ENCODE peak calls at places on chromosomes 1 and 21, in five cellular contexts. J, G, K, O and H are unnamed samples.

GRCh38 chr21:42563261-42564045 is 49.8 kb downstream of the SLC37A1 start:
- DNase-seq in J (no peak), G (peak), K (no peak), O (no peak), H (peak)

GRCh38 chr1:13775446-13775845 is 75.5 kb downstream of the PRDM2 start:
- DNase-seq in J (no peak), G (no peak), K (no peak), O (no peak), H (peak)

GRCh38 chr1:183218981-183219621 is 33.0 kb downstream of the LAMC2 start:
- DNase-seq in J (peak), G (no peak), K (no peak), O (no peak), H (no peak)

GRCh38 chr1:71557138-71557537 is 476.3 kb upstream of the ZRANB2 start:
- DNase-seq in J (no peak), G (no peak), K (peak), O (no peak), H (no peak)

GRCh38 chr1:167661527-167662436 is 31.8 kb downstream of the RCSD1 start:
- DNase-seq in J (peak), G (no peak), K (peak), O (peak), H (peak)

GRCh38 chr1:201436969-201437368 is 15.4 kb upstream of the TNNI1 start:
- DNase-seq in J (no peak), G (no peak), K (no peak), O (no peak), H (no peak)

GRCh38 chr1:9246841-9247785 is 12.5 kb downstream of the H6PD start:
- DNase-seq in J (no peak), G (no peak), K (no peak), O (no peak), H (no peak)

GRCh38 chr1:98045211-98046030 is 124.6 kb upstream of the DPYD start:
- DNase-seq in J (no peak), G (no peak), K (peak), O (peak), H (peak)

GRCh38 chr1:15573477-15573876 is 11.4 kb downstream of the AGMAT start:
- DNase-seq in J (no peak), G (no peak), K (peak), O (peak), H (peak)

GRCh38 chr1:1777950-1778826 is at the start of gene NADK:
- DNase-seq in J (peak), G (peak), K (peak), O (no peak), H (peak)

GRCh38 chr1:238409947-238410346 is 519.2 kb upstream of the ZP4 start:
- DNase-seq in J (no peak), G (no peak), K (no peak), O (peak), H (peak)

GRCh38 chr1:66300986-66301451 is 232.9 kb upstream of the SGIP1 start:
- DNase-seq in J (no peak), G (no peak), K (peak), O (peak), H (peak)

GRCh38 chr1:59967780-59968179 is 41.2 kb upstream of the CYP2J2 start:
- DNase-seq in J (no peak), G (no peak), K (no peak), O (no peak), H (no peak)

GRCh38 chr1:113178522-113178921 is 105.5 kb downstream of the LRIG2 start:
- DNase-seq in J (no peak), G (no peak), K (peak), O (no peak), H (no peak)
- TF ChIP-seq CTCF in J (no peak), G (no peak), K (peak), O (peak), H (no peak)

GRCh38 chr1:99767996-99768524 is 1.6 kb upstream of the FRRS1 start:
- DNase-seq in J (no peak), G (no peak), K (peak), O (no peak), H (no peak)

GRCh38 chr1:99766378-99766800 is at the start of gene FRRS1:
- DNase-seq in J (peak), G (peak), K (peak), O (peak), H (peak)

GRCh38 chr1:99763956-99764355 is 2.5 kb downstream of the FRRS1 start:
- DNase-seq in J (no peak), G (no peak), K (no peak), O (no peak), H (no peak)

GRCh38 chr1:99764909-99765308 is 1.5 kb downstream of the FRRS1 start:
- DNase-seq in J (no peak), G (no peak), K (no peak), O (no peak), H (no peak)

GRCh38 chr1:99764439-99764838 is 2.0 kb downstream of the FRRS1 start:
- DNase-seq in J (no peak), G (no peak), K (no peak), O (no peak), H (no peak)
- H3K4me3 ChIP-seq in J (no peak), G (peak), K (no peak), O (no peak), H (no peak)

GRCh38 chr1:215181518-215181917 is 99.0 kb downstream of the KCNK2 start:
- DNase-seq in J (no peak), G (no peak), K (peak), O (no peak), H (peak)
- TF ChIP-seq CTCF in J (no peak), G (no peak), K (no peak), O (peak), H (peak)

GRCh38 chr1:193185206-193185605 is 1.2 kb downstream of the B3GALT2 start:
- DNase-seq in J (no peak), G (no peak), K (no peak), O (no peak), H (no peak)

GRCh38 chr1:193183019-193183643 is 3.3 kb downstream of the B3GALT2 start:
- DNase-seq in J (peak), G (no peak), K (peak), O (peak), H (peak)

GRCh38 chr1:193187114-193187513 is 701 bp upstream of the B3GALT2 start:
- DNase-seq in J (no peak), G (no peak), K (no peak), O (no peak), H (no peak)

GRCh38 chr1:193184776-193185175 is 1.6 kb downstream of the B3GALT2 start:
- DNase-seq in J (no peak), G (no peak), K (no peak), O (no peak), H (no peak)

GRCh38 chr1:193185861-193186714 is at the start of gene B3GALT2:
- DNase-seq in J (peak), G (no peak), K (peak), O (peak), H (peak)
- H3K4me3 ChIP-seq in J (peak), G (no peak), K (peak), O (peak), H (peak)

GRCh38 chr21:26881504-26882228 is 36.5 kb upstream of the ADAMTS1 start:
- DNase-seq in J (no peak), G (no peak), K (peak), O (no peak), H (peak)
- TF ChIP-seq CTCF in J (peak), G (peak), K (peak), O (no peak), H (peak)

GRCh38 chr1:170670751-170671628 is 7.1 kb downstream of the PRRX1 start:
- DNase-seq in J (peak), G (no peak), K (peak), O (peak), H (peak)
- H3K4me3 ChIP-seq in J (peak), G (no peak), K (no peak), O (peak), H (peak)

GRCh38 chr1:105027838-105028471 is 1278.3 kb downstream of the AMY1C start:
- DNase-seq in J (no peak), G (no peak), K (no peak), O (no peak), H (no peak)
- TF ChIP-seq CTCF in J (no peak), G (no peak), K (no peak), O (no peak), H (no peak)